ENCODE peak calls at places on chromosomes 3 and 15, in seven cellular contexts. One of them, this sample, is unnamed.

GRCh38 chr3:14016900-14017475 is 107.7 kb downstream of the CHCHD4 start:
- DNase-seq in NB4: no peak
- DNase-seq in right lobe of liver: no peak
- DNase-seq in coronary artery: no peak
- DNase-seq in HCT116: peak; percentile 26
- DNase-seq in GM23338: no peak
- DNase-seq in body of pancreas: no peak
- DNase-seq in this sample: no peak

GRCh38 chr3:71127052-71127451 is 456.5 kb downstream of the FOXP1 start:
- DNase-seq in NB4: no peak
- DNase-seq in right lobe of liver: no peak
- DNase-seq in coronary artery: no peak
- DNase-seq in HCT116: no peak
- DNase-seq in GM23338: no peak
- DNase-seq in body of pancreas: no peak
- DNase-seq in this sample: no peak

GRCh38 chr3:72306800-72307341 is 521.9 kb upstream of the PROK2 start:
- DNase-seq in NB4: no peak
- DNase-seq in right lobe of liver: peak; percentile 83
- DNase-seq in coronary artery: no peak
- DNase-seq in HCT116: no peak
- DNase-seq in GM23338: peak; percentile 41
- DNase-seq in body of pancreas: no peak
- DNase-seq in this sample: peak; percentile 81

GRCh38 chr3:136070334-136070733 is 104.8 kb downstream of the PPP2R3A start:
- DNase-seq in NB4: no peak
- DNase-seq in right lobe of liver: no peak
- DNase-seq in coronary artery: no peak
- DNase-seq in HCT116: no peak
- DNase-seq in GM23338: no peak
- DNase-seq in body of pancreas: no peak
- DNase-seq in this sample: peak; percentile 80

GRCh38 chr3:124934577-124934976 is at the start of gene MUC13:
- DNase-seq in NB4: no peak
- DNase-seq in right lobe of liver: no peak
- DNase-seq in coronary artery: no peak
- DNase-seq in HCT116: no peak
- DNase-seq in GM23338: no peak
- DNase-seq in body of pancreas: no peak
- DNase-seq in this sample: no peak

GRCh38 chr3:10532939-10533730 is 27.7 kb upstream of the ATP2B2 start:
- DNase-seq in NB4: no peak
- DNase-seq in right lobe of liver: no peak
- DNase-seq in coronary artery: peak; percentile 46
- DNase-seq in HCT116: no peak
- DNase-seq in GM23338: no peak
- DNase-seq in body of pancreas: no peak
- DNase-seq in this sample: no peak

GRCh38 chr3:133466531-133467386 is 66.9 kb downstream of the BFSP2 start:
- DNase-seq in NB4: no peak
- DNase-seq in right lobe of liver: no peak
- DNase-seq in coronary artery: no peak
- DNase-seq in HCT116: no peak
- DNase-seq in GM23338: no peak
- DNase-seq in body of pancreas: no peak
- DNase-seq in this sample: no peak

GRCh38 chr3:149080699-149081091 is 5.6 kb downstream of the HLTF start:
- DNase-seq in NB4: peak; percentile 64
- DNase-seq in right lobe of liver: no peak
- DNase-seq in coronary artery: no peak
- DNase-seq in HCT116: no peak
- DNase-seq in GM23338: no peak
- DNase-seq in body of pancreas: no peak
- DNase-seq in this sample: peak; percentile 17

GRCh38 chr3:73745429-73746247 is 120.9 kb upstream of the PDZRN3 start:
- DNase-seq in NB4: no peak
- DNase-seq in right lobe of liver: no peak
- DNase-seq in coronary artery: no peak
- DNase-seq in HCT116: no peak
- DNase-seq in GM23338: no peak
- DNase-seq in body of pancreas: peak; percentile 11
- DNase-seq in this sample: no peak

GRCh38 chr15:65583701-65584100 is 27.2 kb downstream of the INTS14 start:
- DNase-seq in NB4: peak; percentile 61
- DNase-seq in right lobe of liver: no peak
- DNase-seq in coronary artery: no peak
- DNase-seq in HCT116: no peak
- DNase-seq in GM23338: peak; percentile 9
- DNase-seq in body of pancreas: no peak
- DNase-seq in this sample: peak; percentile 61

GRCh38 chr3:10286596-10287295 is 6.0 kb downstream of the GHRL start:
- DNase-seq in NB4: no peak
- DNase-seq in right lobe of liver: no peak
- DNase-seq in coronary artery: no peak
- DNase-seq in HCT116: peak; percentile 68
- DNase-seq in GM23338: peak; percentile 56
- DNase-seq in body of pancreas: peak; percentile 44
- DNase-seq in this sample: peak; percentile 83

GRCh38 chr15:92953997-92954396 is 53.9 kb downstream of the CHD2 start:
- DNase-seq in NB4: no peak
- DNase-seq in right lobe of liver: no peak
- DNase-seq in coronary artery: no peak
- DNase-seq in HCT116: no peak
- DNase-seq in GM23338: no peak
- DNase-seq in body of pancreas: no peak
- DNase-seq in this sample: no peak

GRCh38 chr3:105956311-105956710 is 87.5 kb upstream of the CBLB start:
- DNase-seq in NB4: no peak
- DNase-seq in right lobe of liver: no peak
- DNase-seq in coronary artery: no peak
- DNase-seq in HCT116: no peak
- DNase-seq in GM23338: no peak
- DNase-seq in body of pancreas: no peak
- DNase-seq in this sample: no peak

GRCh38 chr3:125072749-125073404 is 17.1 kb upstream of the HEG1 start:
- DNase-seq in NB4: no peak
- DNase-seq in right lobe of liver: no peak
- DNase-seq in coronary artery: no peak
- DNase-seq in HCT116: no peak
- DNase-seq in GM23338: no peak
- DNase-seq in body of pancreas: no peak
- DNase-seq in this sample: no peak

GRCh38 chr15:31569836-31570235 is 243.2 kb downstream of the KLF13 start:
- DNase-seq in NB4: no peak
- DNase-seq in right lobe of liver: no peak
- DNase-seq in coronary artery: no peak
- DNase-seq in HCT116: no peak
- DNase-seq in GM23338: no peak
- DNase-seq in body of pancreas: no peak
- DNase-seq in this sample: no peak
- TF ChIP-seq CTCF in NB4: no peak
- TF ChIP-seq CTCF in right lobe of liver: no peak
- TF ChIP-seq CTCF in coronary artery: no peak
- TF ChIP-seq CTCF in HCT116: no peak
- TF ChIP-seq CTCF in GM23338: no peak
- TF ChIP-seq CTCF in body of pancreas: no peak
- TF ChIP-seq CTCF in this sample: no peak

DNA sequence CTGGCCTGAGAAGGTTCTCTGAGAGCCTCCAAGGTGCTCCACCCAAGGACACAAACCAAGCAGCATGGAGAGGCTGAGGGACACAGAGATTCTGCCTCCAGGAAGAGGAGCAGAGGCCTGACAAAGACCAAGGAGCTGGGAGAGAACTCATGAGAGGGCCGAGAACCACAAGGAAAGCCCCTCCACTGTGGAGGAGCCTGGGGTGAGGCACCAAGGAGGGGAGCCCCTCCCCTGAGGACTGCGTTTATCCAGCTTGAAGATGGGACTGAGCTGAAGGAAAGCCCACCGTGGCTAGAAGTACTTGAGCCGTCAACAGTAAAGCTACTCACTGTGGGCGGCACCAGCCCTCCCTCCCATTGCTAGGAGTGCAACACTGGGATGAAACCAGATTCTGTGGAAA is 63.1 kb upstream of the MEF2A start:
- DNase-seq in NB4: no peak
- DNase-seq in right lobe of liver: no peak
- DNase-seq in coronary artery: no peak
- DNase-seq in HCT116: no peak
- DNase-seq in GM23338: no peak
- DNase-seq in body of pancreas: no peak
- DNase-seq in this sample: no peak
- H3K4me3 ChIP-seq in NB4: no peak overlapping the region
- H3K4me3 ChIP-seq in right lobe of liver: no peak overlapping the region
- H3K4me3 ChIP-seq in coronary artery: no peak overlapping the region
- H3K4me3 ChIP-seq in HCT116: no peak overlapping the region
- H3K4me3 ChIP-seq in GM23338: no peak overlapping the region
- H3K4me3 ChIP-seq in body of pancreas: no peak overlapping the region
- H3K4me3 ChIP-seq in this sample: no peak overlapping the region

GRCh38 chr3:160343132-160343531 is 55.9 kb downstream of the IFT80 start:
- DNase-seq in NB4: peak; percentile 24
- DNase-seq in right lobe of liver: no peak
- DNase-seq in coronary artery: no peak
- DNase-seq in HCT116: no peak
- DNase-seq in GM23338: peak; percentile 38
- DNase-seq in body of pancreas: no peak
- DNase-seq in this sample: peak; percentile 17
- TF ChIP-seq CTCF in NB4: no peak
- TF ChIP-seq CTCF in right lobe of liver: peak; percentile 50
- TF ChIP-seq CTCF in coronary artery: no peak
- TF ChIP-seq CTCF in HCT116: peak; percentile 63
- TF ChIP-seq CTCF in GM23338: peak; percentile 46
- TF ChIP-seq CTCF in body of pancreas: peak; percentile 17
- TF ChIP-seq CTCF in this sample: peak; percentile 27

DNA sequence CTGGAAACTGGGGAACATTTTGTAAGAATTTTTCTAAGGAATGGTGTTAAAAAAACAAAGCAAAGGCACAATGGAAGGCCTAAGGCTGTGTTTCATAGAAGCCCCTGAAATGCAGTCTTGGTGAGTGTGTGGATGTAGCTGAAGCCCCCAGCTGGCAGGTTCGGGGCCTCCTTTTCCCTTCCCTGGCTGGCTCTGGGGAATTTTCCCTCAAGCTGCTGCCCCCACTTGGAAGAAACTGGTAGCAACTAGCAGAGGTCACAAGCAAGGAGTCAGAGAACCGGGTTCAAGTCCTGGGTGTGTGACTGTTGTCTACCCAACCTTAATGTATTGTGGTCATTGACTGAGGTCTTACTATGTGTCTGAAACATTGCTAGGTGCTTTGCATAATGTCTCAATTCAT is 85.3 kb upstream of the MYZAP start:
- DNase-seq in NB4: no peak
- DNase-seq in right lobe of liver: no peak
- DNase-seq in coronary artery: no peak
- DNase-seq in HCT116: no peak
- DNase-seq in GM23338: peak; percentile 77
- DNase-seq in body of pancreas: no peak
- DNase-seq in this sample: no peak
- H3K4me3 ChIP-seq in NB4: no peak overlapping the region
- H3K4me3 ChIP-seq in right lobe of liver: no peak overlapping the region
- H3K4me3 ChIP-seq in coronary artery: no peak overlapping the region
- H3K4me3 ChIP-seq in HCT116: no peak overlapping the region
- H3K4me3 ChIP-seq in GM23338: no peak overlapping the region
- H3K4me3 ChIP-seq in body of pancreas: no peak overlapping the region
- H3K4me3 ChIP-seq in this sample: no peak overlapping the region

GRCh38 chr15:50148362-50148963 is 29.4 kb upstream of the ATP8B4 start:
- DNase-seq in NB4: peak; percentile 50
- DNase-seq in right lobe of liver: no peak
- DNase-seq in coronary artery: no peak
- DNase-seq in HCT116: peak; percentile 81
- DNase-seq in GM23338: peak; percentile 84
- DNase-seq in body of pancreas: no peak
- DNase-seq in this sample: peak; percentile 69
- TF ChIP-seq CTCF in NB4: no peak
- TF ChIP-seq CTCF in right lobe of liver: peak; percentile 54
- TF ChIP-seq CTCF in coronary artery: no peak
- TF ChIP-seq CTCF in HCT116: peak; percentile 81
- TF ChIP-seq CTCF in GM23338: peak; percentile 53
- TF ChIP-seq CTCF in body of pancreas: no peak
- TF ChIP-seq CTCF in this sample: peak; percentile 81

DNA sequence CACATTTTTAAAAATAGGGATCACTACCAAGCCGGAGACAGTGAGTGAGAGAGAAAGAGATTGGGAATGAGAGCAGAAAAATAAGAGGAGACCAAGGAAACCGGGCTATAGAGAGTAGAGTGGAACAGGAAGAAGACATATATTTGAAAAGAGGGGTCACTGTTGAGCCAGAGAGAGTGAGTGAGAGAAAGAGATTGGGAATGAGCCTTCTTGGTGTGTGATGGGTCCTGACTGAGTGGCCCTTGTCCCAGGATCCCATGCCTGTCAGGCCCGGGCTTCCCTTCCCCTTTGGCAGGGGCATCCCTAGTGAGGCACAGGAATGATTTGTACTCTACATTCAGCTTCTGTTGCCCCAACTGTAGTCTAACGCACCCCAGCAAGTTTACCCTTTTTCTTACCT is 646.6 kb downstream of the NTRK3 start:
- DNase-seq in NB4: no peak
- DNase-seq in right lobe of liver: no peak
- DNase-seq in coronary artery: no peak
- DNase-seq in HCT116: no peak
- DNase-seq in GM23338: peak; percentile 17
- DNase-seq in body of pancreas: no peak
- DNase-seq in this sample: no peak
- H3K4me3 ChIP-seq in NB4: no peak overlapping the region
- H3K4me3 ChIP-seq in right lobe of liver: no peak overlapping the region
- H3K4me3 ChIP-seq in coronary artery: peak overlapping the region; percentile 2
- H3K4me3 ChIP-seq in HCT116: no peak overlapping the region
- H3K4me3 ChIP-seq in GM23338: no peak overlapping the region
- H3K4me3 ChIP-seq in body of pancreas: no peak overlapping the region
- H3K4me3 ChIP-seq in this sample: no peak overlapping the region

This sample was measured in astrocyte of the spinal cord.